ENCODE peak calls at places on chromosomes 13 and 19, in six cellular contexts. V is A673, Q is amniotic epithelial cell, G is NCI-H2081 treated with DMSO at 0.1 percent for 48 hours, H is iPS-NIHi11, S is T1000. X is an unnamed sample.

GRCh38 chr19:11465605-11466004 is 15.2 kb downstream of the ELAVL3 start:
- DNase-seq in Q (no peak), S (no peak), G (no peak), V (no peak), H (peak; percentile 61), X (no peak)

GRCh38 chr19:28242317-28242927 is 970.5 kb downstream of the UQCRFS1 start:
- DNase-seq in Q (no peak), V (peak; percentile 43), S (no peak), H (peak; percentile 78), G (no peak), X (peak; percentile 42)

GRCh38 chr13:38262211-38262610 is 87.4 kb upstream of the UFM1 start:
- DNase-seq in V (peak; percentile 82), G (no peak), Q (no peak), S (no peak), H (no peak), X (no peak)

GRCh38 chr19:54209748-54210494 is 9.3 kb downstream of the RPS9 start:
- DNase-seq in G (peak; percentile 81), V (peak; percentile 94), Q (peak; percentile 99), H (peak; percentile 49), S (peak; percentile 88), X (peak; percentile 87)

GRCh38 chr13:45105895-45106294 is 14.4 kb upstream of the GTF2F2 start:
- DNase-seq in Q (peak; percentile 82), V (no peak), G (no peak), S (no peak), H (no peak), X (no peak)

GRCh38 chr13:105240356-105240755 is 1295.1 kb downstream of the EFNB2 start:
- DNase-seq in H (no peak), V (peak; percentile 14), G (no peak), Q (no peak), S (no peak), X (no peak)

GRCh38 chr13:79382545-79383275 is 23.3 kb downstream of the RBM26 start:
- DNase-seq in V (no peak), G (no peak), S (no peak), Q (no peak), H (no peak), X (no peak)

GRCh38 chr13:59877933-59878332 is 285.8 kb downstream of the DIAPH3 start:
- DNase-seq in Q (no peak), S (no peak), G (no peak), H (no peak), V (no peak), X (no peak)

GRCh38 chr19:18002347-18002850 is 5.6 kb upstream of the ARRDC2 start:
- DNase-seq in V (no peak), S (no peak), H (no peak), Q (no peak), G (no peak), X (no peak)

GRCh38 chr19:49861127-49861526 is 6.2 kb downstream of the PNKP start:
- DNase-seq in H (peak; percentile 58), Q (no peak), S (no peak), V (peak; percentile 79), G (no peak), X (no peak)

GRCh38 chr19:35938282-35939224 is 2.4 kb downstream of the LRFN3 start:
- DNase-seq in H (no peak), S (no peak), G (no peak), Q (no peak), V (no peak), X (no peak)

GRCh38 chr13:24123761-24124160 is 36.8 kb upstream of the SPATA13 start:
- DNase-seq in V (no peak), Q (no peak), S (no peak), H (no peak), G (no peak), X (no peak)

GRCh38 chr19:19459707-19460251 is 54.3 kb downstream of the GATAD2A start:
- DNase-seq in Q (peak; percentile 44), V (peak; percentile 82), H (no peak), G (no peak), S (no peak), X (no peak)

GRCh38 chr19:19584356-19584755 is 34.1 kb downstream of the PBX4 start:
- DNase-seq in S (no peak), H (no peak), G (no peak), V (no peak), Q (no peak), X (no peak)

GRCh38 chr13:96003304-96003703 is 49.9 kb downstream of the UGGT2 start:
- DNase-seq in V (peak; percentile 4), H (no peak), G (no peak), S (no peak), Q (peak; percentile 20), X (no peak)

GRCh38 chr13:27659466-27659865 is 37.8 kb downstream of the POLR1D start:
- DNase-seq in V (no peak), H (no peak), G (no peak), S (no peak), Q (peak; percentile 72), X (no peak)

GRCh38 chr19:32581704-32582164 is 744 bp downstream of the PDCD5 start:
- DNase-seq in Q (peak; percentile 72), V (peak; percentile 27), S (no peak), G (no peak), H (peak; percentile 31), X (no peak)

GRCh38 chr13:110308377-110309158 is 1.5 kb downstream of the COL4A2 start:
- DNase-seq in V (peak; percentile 74), G (no peak), H (peak; percentile 43), S (no peak), Q (peak; percentile 58), X (no peak)

GRCh38 chr13:48749144-48749543 is 95.4 kb downstream of the CYSLTR2 start:
- DNase-seq in Q (peak; percentile 85), S (no peak), G (no peak), H (no peak), V (no peak), X (no peak)

GRCh38 chr13:80038371-80038770 is 302.6 kb downstream of the SPRY2 start:
- DNase-seq in Q (no peak), H (no peak), S (no peak), G (no peak), V (no peak), X (no peak)

GRCh38 chr13:102231486-102231885 is 170.4 kb downstream of the FGF14 start:
- DNase-seq in G (no peak), S (no peak), H (no peak), V (no peak), Q (no peak), X (no peak)

GRCh38 chr13:76383671-76384461 is 502.3 kb downstream of the KCTD12 start:
- DNase-seq in V (no peak), G (no peak), H (no peak), Q (peak; percentile 91), S (peak; percentile 5), X (no peak)

GRCh38 chr13:74129500-74130144 is 4.6 kb downstream of the KLF12 start:
- DNase-seq in H (no peak), Q (peak; percentile 46), G (no peak), V (peak; percentile 81), S (no peak), X (no peak)

GRCh38 chr13:30997697-30998547 is 65.5 kb downstream of the TEX26 start:
- DNase-seq in H (no peak), S (no peak), Q (no peak), G (no peak), V (no peak), X (no peak)